ENCODE peak calls at places on chromosomes 4 and X, in eight cellular contexts. X, C, G, B, D, M, S and E are unnamed samples.

GRCh38 chr4:148026022-148026421 is 294.1 kb downstream of the ARHGAP10 start:
- DNase-seq in X (no peak), C (no peak), G (no peak), B (no peak), D (no peak), M (no peak), S (no peak), E (no peak)

GRCh38 chrX:20451936-20452335 is 185.2 kb upstream of the RPS6KA3 start:
- DNase-seq in X (no peak), C (no peak), G (no peak), B (no peak), D (no peak), M (no peak), S (no peak), E (no peak)

GRCh38 chr4:180809439-180809838 is 1433.8 kb upstream of the TENM3 start:
- DNase-seq in X (no peak), C (no peak), G (no peak), B (no peak), D (no peak), M (no peak), S (no peak), E (no peak)

GRCh38 chr4:25450491-25450901 is 73.4 kb downstream of the ANAPC4 start:
- DNase-seq in X (no peak), C (no peak), G (no peak), B (no peak), D (no peak), M (no peak), S (no peak), E (no peak)

GRCh38 chrX:18390941-18391538 is 34.4 kb upstream of the CDKL5 start:
- DNase-seq in X (peak), C (peak), G (peak), B (no peak), D (peak), M (peak), S (peak), E (peak)

GRCh38 chr4:41590591-41590990 is 52.6 kb downstream of the LIMCH1 start:
- DNase-seq in X (no peak), C (no peak), G (no peak), B (no peak), D (no peak), M (no peak), S (no peak), E (no peak)

GRCh38 chr4:98728871-98729270 is 70.5 kb upstream of the TSPAN5 start:
- DNase-seq in X (no peak), C (no peak), G (no peak), B (no peak), D (no peak), M (no peak), S (no peak), E (no peak)

GRCh38 chr4:56611501-56611900 is 69.6 kb downstream of the HOPX start:
- DNase-seq in X (no peak), C (no peak), G (no peak), B (no peak), D (no peak), M (no peak), S (no peak), E (no peak)

GRCh38 chr4:145843148-145843547 is 95.5 kb downstream of the ZNF827 start:
- DNase-seq in X (no peak), C (no peak), G (no peak), B (no peak), D (no peak), M (no peak), S (no peak), E (no peak)

GRCh38 chr4:136650541-136651277 is 881.6 kb downstream of the PCDH18 start:
- DNase-seq in X (no peak), C (no peak), G (peak), B (no peak), D (no peak), M (peak), S (no peak), E (no peak)

GRCh38 chr4:85051526-85051925 is 85.0 kb upstream of the WDFY3 start:
- DNase-seq in X (no peak), C (no peak), G (no peak), B (no peak), D (no peak), M (no peak), S (no peak), E (no peak)

GRCh38 chr4:121072080-121072835 is at the start of gene NDNF:
- DNase-seq in X (peak), C (peak), G (no peak), B (no peak), D (peak), M (no peak), S (no peak), E (peak)

GRCh38 chr4:70463335-70463734 is 8.7 kb upstream of the MUC7 start:
- DNase-seq in X (no peak), C (no peak), G (no peak), B (no peak), D (no peak), M (no peak), S (no peak), E (no peak)

GRCh38 chrX:64975491-64975890 is 759 bp downstream of the ZC4H2 start:
- DNase-seq in X (peak), C (peak), G (peak), B (no peak), D (peak), M (no peak), S (no peak), E (peak)

GRCh38 chr4:83361416-83362196 is 27.0 kb upstream of the HPSE start:
- DNase-seq in X (no peak), C (no peak), G (no peak), B (no peak), D (no peak), M (no peak), S (no peak), E (no peak)

GRCh38 chr4:76091052-76091451 is 16.5 kb downstream of the ART3 start:
- DNase-seq in X (no peak), C (no peak), G (no peak), B (no peak), D (no peak), M (no peak), S (no peak), E (no peak)

DNA sequence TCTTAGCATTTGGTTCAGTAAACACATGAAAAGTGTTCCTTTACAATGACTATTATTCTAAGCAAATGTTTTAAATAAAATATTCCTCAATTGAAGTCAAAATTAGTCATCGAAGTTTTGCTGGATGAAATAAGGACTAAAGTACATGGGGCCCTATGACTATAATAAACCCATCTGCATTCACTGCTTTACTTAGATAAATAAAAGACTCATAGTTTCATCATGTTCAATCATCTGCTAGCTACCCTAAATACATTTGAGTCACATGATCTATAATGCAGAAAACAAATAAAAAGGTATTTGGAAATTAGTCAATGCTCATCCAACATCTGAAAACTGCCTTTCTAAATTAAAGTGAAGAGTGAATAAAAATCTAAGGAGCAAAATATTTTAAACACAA is 78.8 kb downstream of the CAMK2D start:
- DNase-seq in X (no peak), C (no peak), G (no peak), B (no peak), D (no peak), M (no peak), S (no peak), E (no peak)
- TF ChIP-seq CTCF in X (no peak), C (no peak), G (no peak), B (no peak), D (no peak), M (no peak), S (no peak), E (no peak)

GRCh38 chrX:105876658-105877057 is 54.3 kb downstream of the NRK start:
- DNase-seq in X (no peak), C (no peak), G (no peak), B (no peak), D (no peak), M (peak), S (no peak), E (no peak)
- TF ChIP-seq CTCF in X (peak), C (no peak), G (no peak), B (no peak), D (no peak), M (peak), S (no peak), E (no peak)

GRCh38 chr4:118005883-118006282 is 28.4 kb upstream of the NDST3 start:
- DNase-seq in X (no peak), C (no peak), G (no peak), B (no peak), D (no peak), M (no peak), S (no peak), E (no peak)
- TF ChIP-seq CTCF in X (no peak), C (no peak), G (no peak), B (no peak), D (no peak), M (no peak), S (no peak), E (peak)

DNA sequence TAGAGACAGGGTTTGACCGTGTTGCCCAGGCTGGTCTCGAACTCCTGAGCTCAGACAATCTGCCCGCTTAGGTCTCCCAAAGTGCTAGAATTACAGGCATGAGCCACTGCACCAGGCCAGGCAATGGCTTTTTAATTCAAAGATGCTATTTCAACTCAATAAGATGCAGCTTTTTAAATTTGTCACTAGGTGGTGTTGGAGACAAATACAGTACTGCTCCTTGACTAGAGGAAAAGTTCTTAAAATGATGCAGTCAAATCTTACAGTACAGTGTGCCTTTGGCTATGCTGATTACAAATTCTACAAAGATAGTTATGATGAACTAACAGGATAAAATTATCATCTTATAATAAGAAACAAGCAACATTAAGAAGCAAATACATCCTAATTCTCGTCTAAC is 441.1 kb downstream of the KCNIP4 start:
- DNase-seq in X (no peak), C (no peak), G (no peak), B (no peak), D (no peak), M (no peak), S (no peak), E (no peak)
- TF ChIP-seq CTCF in X (peak), C (no peak), G (no peak), B (no peak), D (peak), M (peak), S (no peak), E (peak)

GRCh38 chr4:186132577-186133277 is 28.2 kb downstream of the FAM149A start:
- DNase-seq in X (no peak), C (no peak), G (no peak), B (no peak), D (no peak), M (peak), S (no peak), E (peak)
- TF ChIP-seq CTCF in X (no peak), C (no peak), G (no peak), B (no peak), D (no peak), M (peak), S (no peak), E (no peak)